ENCODE peak calls at places on chromosomes 11 and 22, in six cellular contexts. W is HepG2, S is GM12878, N is endothelial cell of umbilical vein, K is K562, Q is A549. A is an unnamed sample.
A peak's percentile ranks its signal among the peaks of the same experiment; 100 is the strongest.

GRCh38 chr11:518463-519202 is 11.6 kb upstream of the RNH1 start:
- DNase-seq in N (peak; percentile 97), Q (peak; percentile 93), K (peak; percentile 94), W (peak; percentile 90), S (no peak), A (peak; percentile 94)

GRCh38 chr11:3050386-3051325 is 6.6 kb downstream of the CARS1 start:
- DNase-seq in N (no peak), K (no peak), W (no peak), Q (no peak), S (no peak), A (no peak)

GRCh38 chr11:2390091-2390870 is 10.3 kb upstream of the TSSC4 start:
- DNase-seq in N (no peak), Q (no peak), K (no peak), S (no peak), W (no peak), A (no peak)

GRCh38 chr11:110710520-110711381 is 1.5 kb downstream of the ARHGAP20 start:
- DNase-seq in S (no peak), K (no peak), Q (no peak), N (peak; percentile 29), W (peak; percentile 9), A (no peak)

GRCh38 chr22:24875862-24876506 is 70.0 kb downstream of the SGSM1 start:
- DNase-seq in W (no peak), Q (no peak), K (peak; percentile 31), S (no peak), N (peak; percentile 29), A (peak; percentile 74)

GRCh38 chr11:62392944-62393628 is 25.7 kb upstream of the SCGB1A1 start:
- DNase-seq in N (no peak), W (peak; percentile 55), S (no peak), Q (peak; percentile 79), K (peak; percentile 73), A (peak; percentile 36)

GRCh38 chr22:48070760-48071159 is 1308.3 kb downstream of the TBC1D22A start:
- DNase-seq in K (peak; percentile 11), N (no peak), W (no peak), S (no peak), Q (no peak), A (no peak)

GRCh38 chr11:114182471-114182968 is 113.7 kb upstream of the NNMT start:
- DNase-seq in N (no peak), W (no peak), Q (no peak), K (no peak), S (no peak), A (no peak)

GRCh38 chr11:10590516-10590915 is 22.1 kb upstream of the LYVE1 start:
- DNase-seq in K (no peak), W (no peak), N (no peak), S (no peak), Q (no peak), A (no peak)

GRCh38 chr11:19595840-19596751 is 116.5 kb upstream of the NAV2 start:
- DNase-seq in W (no peak), Q (peak; percentile 11), K (no peak), S (no peak), N (peak; percentile 91), A (no peak)

GRCh38 chr11:43462359-43462758 is 103.6 kb downstream of the TTC17 start:
- DNase-seq in N (no peak), Q (no peak), K (no peak), S (no peak), W (no peak), A (no peak)

GRCh38 chr22:50051930-50052329 is 6.2 kb downstream of the TTLL8 start:
- DNase-seq in S (no peak), K (peak; percentile 28), Q (no peak), N (no peak), W (no peak), A (no peak)

GRCh38 chr11:69444381-69445130 is 36.9 kb upstream of the LINC01488 start:
- DNase-seq in W (peak; percentile 21), Q (no peak), S (no peak), N (no peak), K (peak; percentile 85), A (peak; percentile 99)

GRCh38 chr11:1654388-1655167 is 25.0 kb downstream of the KRTAP5-5 start:
- DNase-seq in S (no peak), N (peak; percentile 47), Q (no peak), K (no peak), W (no peak), A (no peak)

GRCh38 chr11:102762414-102762813 is 18.0 kb downstream of the MMP10 start:
- DNase-seq in S (no peak), Q (no peak), N (peak; percentile 45), W (no peak), K (no peak), A (no peak)

GRCh38 chr11:66478823-66479740 is 1.2 kb upstream of the DPP3 start:
- DNase-seq in N (peak; percentile 37), K (peak; percentile 51), W (peak; percentile 24), Q (peak; percentile 49), S (no peak), A (peak; percentile 65)

GRCh38 chr11:66480116-66480938 is at the start of gene DPP3:
- DNase-seq in N (peak; percentile 98), W (peak; percentile 93), Q (peak; percentile 100), S (peak; percentile 84), K (peak; percentile 99), A (peak; percentile 99)

GRCh38 chr11:66476841-66477251 is 3.4 kb upstream of the DPP3 start:
- DNase-seq in K (no peak), Q (no peak), S (no peak), N (no peak), W (no peak), A (no peak)

GRCh38 chr11:66477256-66478201 is 2.7 kb upstream of the DPP3 start:
- DNase-seq in K (no peak), Q (no peak), W (no peak), N (no peak), S (no peak), A (no peak)

GRCh38 chr11:66479741-66480115 is 506 bp upstream of the DPP3 start:
- DNase-seq in K (no peak), Q (peak; percentile 87), S (no peak), N (no peak), W (peak; percentile 71), A (no peak)
- TF ChIP-seq MYC in K (no peak), Q (no peak), S (no peak), N (no peak), W (no peak), A (no peak)

GRCh38 chr11:68297812-68298658 is 14.4 kb upstream of the LRP5 start:
- DNase-seq in N (peak; percentile 74), W (peak; percentile 98), S (no peak), K (peak; percentile 90), Q (peak; percentile 82), A (peak; percentile 83)
- H3K4me3 ChIP-seq in N (no peak overlapping the region), W (peak overlapping the region; percentile 68), S (no peak overlapping the region), K (no peak overlapping the region), Q (peak overlapping the region; percentile 27), A (no peak overlapping the region)

GRCh38 chr11:16917941-16918340 is 96.3 kb downstream of the PLEKHA7 start:
- DNase-seq in W (no peak), K (no peak), N (no peak), Q (no peak), S (no peak), A (no peak)
- TF ChIP-seq MYC in W (no peak), K (no peak), N (no peak), Q (no peak), S (no peak), A (no peak)

GRCh38 chr11:6992457-6993431 is 27.4 kb downstream of the ZNF214 start:
- DNase-seq in S (no peak), N (peak; percentile 67), K (no peak), W (no peak), Q (no peak), A (no peak)
- H3K4me3 ChIP-seq in S (no peak overlapping the region), N (no peak overlapping the region), K (no peak overlapping the region), W (no peak overlapping the region), Q (no peak overlapping the region), A (no peak overlapping the region)

GRCh38 chr22:43109511-43109910 is 1.0 kb upstream of the BIK start:
- DNase-seq in S (no peak), N (no peak), K (no peak), Q (no peak), W (no peak), A (no peak)

GRCh38 chr22:43113516-43114251 is 3.1 kb downstream of the BIK start:
- DNase-seq in S (no peak), K (no peak), W (peak; percentile 24), Q (no peak), N (no peak), A (peak; percentile 75)

GRCh38 chr22:43110927-43111623 is 525 bp downstream of the BIK start:
- DNase-seq in W (no peak), K (peak; percentile 15), N (no peak), S (no peak), Q (no peak), A (peak; percentile 46)

GRCh38 chr22:43109921-43110443 is 568 bp upstream of the BIK start:
- DNase-seq in Q (no peak), K (peak; percentile 25), S (no peak), W (no peak), N (no peak), A (no peak)

DNA sequence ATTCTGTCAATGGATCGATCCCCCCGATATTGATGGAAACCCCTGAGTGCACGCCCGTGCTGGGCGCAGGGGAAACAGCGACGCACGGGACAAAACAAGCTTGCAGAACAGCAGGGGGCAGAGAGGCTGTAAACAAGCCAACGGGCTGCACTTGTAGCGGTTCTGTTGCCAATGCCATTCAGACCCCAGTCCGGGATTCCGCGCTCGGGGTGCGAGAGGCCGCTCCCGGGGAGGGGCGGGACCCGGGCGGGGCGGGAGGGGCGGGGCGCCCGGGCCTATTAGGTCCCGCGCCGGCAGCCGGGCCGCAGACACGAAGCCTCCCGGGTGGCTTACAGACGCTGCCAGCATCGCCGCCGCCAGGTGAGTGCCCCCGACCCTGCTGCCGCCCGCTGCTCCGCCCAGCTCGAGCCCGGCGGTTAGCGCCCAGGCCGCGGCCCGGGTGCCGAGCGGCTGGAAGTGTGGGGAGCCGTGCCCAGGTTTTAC is at the start of gene BIK:
- DNase-seq in W (peak; percentile 51), K (peak; percentile 71), N (peak; percentile 47), S (no peak), Q (no peak), A (peak; percentile 81)
- TF ChIP-seq MYC in W (peak; percentile 17), K (no peak), N (no peak), S (no peak), Q (no peak), A (no peak)

A was measured in NB4.